ENCODE peak calls at places on chromosomes 1 and 21, in six cellular contexts. A is H9, M is MM.1S, S is IMR-90, V is HepG2, G is SK-N-SH. K is an unnamed sample. For H4K20me1, the result is how much of the 10 kb centered on the place peaks cover.

GRCh38 chr1:199173356-199173755 is 534.5 kb downstream of the PTPRC start:
- DNase-seq in G (no peak), A (no peak), S (peak), V (no peak), M (peak), K (no peak)

GRCh38 chr1:23558140-23558871 is 995 bp downstream of the ID3 start:
- DNase-seq in V (peak), G (peak), S (peak), M (peak), A (peak), K (peak)

GRCh38 chr1:151811181-151811580 is 6.0 kb upstream of the LINGO4 start:
- DNase-seq in M (no peak), G (peak), A (no peak), V (no peak), S (peak), K (no peak)

GRCh38 chr1:207619833-207620572 is 24.9 kb upstream of the CR1L start:
- DNase-seq in M (peak), V (peak), S (peak), G (peak), A (no peak), K (peak)

GRCh38 chr21:42321845-42322244 is 6.6 kb upstream of the TFF3 start:
- DNase-seq in M (no peak), S (no peak), G (no peak), A (no peak), V (no peak), K (no peak)

GRCh38 chr21:35927262-35927661 is 133.1 kb downstream of the SETD4 start:
- DNase-seq in G (no peak), S (no peak), A (no peak), M (no peak), V (no peak), K (no peak)

GRCh38 chr1:93640656-93641440 is 40.8 kb downstream of the BCAR3 start:
- DNase-seq in V (no peak), G (no peak), S (no peak), M (no peak), A (no peak), K (peak)

GRCh38 chr21:42622284-42622683 is 31.1 kb upstream of the PDE9A start:
- DNase-seq in V (no peak), M (no peak), A (no peak), G (no peak), S (no peak), K (no peak)

GRCh38 chr1:234978397-234979291 is 150.0 kb downstream of the TOMM20 start:
- DNase-seq in S (peak), V (peak), M (peak), A (no peak), G (peak), K (no peak)

GRCh38 chr1:61472876-61473275 is 252.1 kb downstream of the TM2D1 start:
- DNase-seq in S (no peak), A (no peak), V (no peak), M (no peak), G (no peak), K (no peak)

GRCh38 chr21:45420623-45421041 is 15.7 kb downstream of the COL18A1 start:
- DNase-seq in V (no peak), A (no peak), M (no peak), G (peak), S (no peak), K (no peak)

GRCh38 chr1:97277891-97278662 is 556.5 kb downstream of the PTBP2 start:
- DNase-seq in A (no peak), S (peak), M (no peak), V (no peak), G (no peak), K (no peak)

GRCh38 chr1:206685256-206685748 is 597 bp downstream of the MAPKAPK2 start:
- DNase-seq in G (peak), V (no peak), S (peak), M (peak), A (no peak), K (peak)

GRCh38 chr1:229975047-229975446 is 92.0 kb upstream of the GALNT2 start:
- DNase-seq in V (no peak), A (no peak), M (no peak), G (no peak), S (no peak), K (no peak)

GRCh38 chr1:13930151-13930550 is 230.2 kb downstream of the PRDM2 start:
- DNase-seq in S (no peak), V (peak), A (peak), G (peak), M (peak), K (peak)

GRCh38 chr1:46645815-46646214 is 22.3 kb downstream of the ATPAF1 start:
- DNase-seq in M (no peak), A (no peak), V (no peak), S (no peak), G (no peak), K (no peak)

GRCh38 chr21:45253180-45253579 is 34.5 kb downstream of the POFUT2 start:
- DNase-seq in A (peak), S (peak), M (no peak), G (no peak), V (no peak), K (no peak)

GRCh38 chr21:33289199-33289819 is 23.1 kb downstream of the IL10RB start:
- DNase-seq in V (no peak), A (no peak), S (peak), G (no peak), M (no peak), K (no peak)

GRCh38 chr1:116940809-116941640 is 31.3 kb downstream of the PTGFRN start:
- DNase-seq in G (peak), M (no peak), S (no peak), V (no peak), A (no peak), K (peak)

GRCh38 chr21:45284456-45284741 is 3.3 kb downstream of the POFUT2 start:
- DNase-seq in V (no peak), A (no peak), S (no peak), M (no peak), G (no peak), K (no peak)

GRCh38 chr1:17596651-17597509 is 57.4 kb downstream of the ARHGEF10L start:
- DNase-seq in S (no peak), G (peak), V (no peak), M (no peak), A (no peak), K (no peak)

GRCh38 chr1:164559342-164560070 is 522 bp downstream of the PBX1 start:
- DNase-seq in V (peak), A (peak), G (peak), M (peak), S (no peak), K (peak)

GRCh38 chr1:234231061-234231892 is 142.0 kb upstream of the COA6 start:
- DNase-seq in G (no peak), M (no peak), S (no peak), A (peak), V (no peak), K (peak)

GRCh38 chr1:15151871-15152270 is 1.7 kb upstream of the TMEM51 start:
- DNase-seq in V (no peak), A (no peak), G (peak), S (no peak), M (no peak), K (no peak)

GRCh38 chr1:85244271-85245053 is 15.0 kb downstream of the C1orf52 start:
- DNase-seq in G (peak), A (no peak), V (no peak), S (peak), M (no peak), K (no peak)

GRCh38 chr1:74733616-74734484 is 898 bp downstream of the TYW3 start:
- DNase-seq in S (peak), A (no peak), G (peak), M (peak), V (peak), K (peak)

GRCh38 chr1:230977781-230978490 is 725 bp downstream of the TTC13 start:
- DNase-seq in M (peak), V (peak), A (peak), G (no peak), S (peak), K (peak)

GRCh38 chr1:29167904-29168303 is 13.8 kb downstream of the SRSF4 start:
- DNase-seq in A (no peak), V (no peak), G (no peak), S (no peak), M (no peak), K (no peak)

GRCh38 chr1:29171521-29171920 is 10.2 kb downstream of the SRSF4 start:
- DNase-seq in M (no peak), S (no peak), G (no peak), V (no peak), A (no peak), K (no peak)

GRCh38 chr1:29171089-29171488 is 10.6 kb downstream of the SRSF4 start:
- DNase-seq in G (no peak), M (no peak), S (no peak), V (no peak), A (no peak), K (no peak)

GRCh38 chr1:29176567-29176966 is 5.1 kb downstream of the SRSF4 start:
- DNase-seq in V (no peak), M (no peak), A (peak), G (no peak), S (no peak), K (no peak)

GRCh38 chr1:29172415-29172814 is 9.3 kb downstream of the SRSF4 start:
- DNase-seq in V (no peak), G (no peak), M (no peak), A (no peak), S (no peak), K (no peak)
- H4K20me1 ChIP-seq in V (half or more), G (half or more), M (half or more), A (under half), S (half or more), K (under half)

GRCh38 chr1:119631086-119631432 is 17.0 kb downstream of the ZNF697 start:
- DNase-seq in G (no peak), V (no peak), S (no peak), M (no peak), A (no peak), K (no peak)

GRCh38 chr1:119631433-119632102 is 16.5 kb downstream of the ZNF697 start:
- DNase-seq in M (no peak), G (peak), V (peak), S (peak), A (peak), K (peak)

GRCh38 chr1:119633575-119634325 is 14.3 kb downstream of the ZNF697 start:
- DNase-seq in S (no peak), A (no peak), M (no peak), G (no peak), V (no peak), K (no peak)

GRCh38 chr1:119632103-119632490 is 16.0 kb downstream of the ZNF697 start:
- DNase-seq in M (no peak), A (no peak), S (no peak), V (no peak), G (no peak), K (no peak)

GRCh38 chr1:119632836-119633235 is 15.2 kb downstream of the ZNF697 start:
- DNase-seq in A (no peak), G (no peak), S (no peak), M (no peak), V (no peak), K (no peak)
- H4K20me1 ChIP-seq in A (under half), G (half or more), S (half or more), M (under half), V (under half), K (half or more)

GRCh38 chr1:19398309-19398760 is 86.2 kb downstream of the SLC66A1 start:
- DNase-seq in M (no peak), V (no peak), A (no peak), G (no peak), S (peak), K (no peak)

GRCh38 chr1:19393051-19393450 is 80.9 kb downstream of the SLC66A1 start:
- DNase-seq in V (no peak), M (no peak), S (no peak), A (no peak), G (no peak), K (no peak)

GRCh38 chr1:19396280-19396679 is 84.2 kb downstream of the SLC66A1 start:
- DNase-seq in G (no peak), V (no peak), M (no peak), A (no peak), S (no peak), K (no peak)

GRCh38 chr1:19397217-19397945 is 85.3 kb downstream of the SLC66A1 start:
- DNase-seq in M (no peak), S (no peak), V (no peak), G (no peak), A (no peak), K (no peak)

DNA sequence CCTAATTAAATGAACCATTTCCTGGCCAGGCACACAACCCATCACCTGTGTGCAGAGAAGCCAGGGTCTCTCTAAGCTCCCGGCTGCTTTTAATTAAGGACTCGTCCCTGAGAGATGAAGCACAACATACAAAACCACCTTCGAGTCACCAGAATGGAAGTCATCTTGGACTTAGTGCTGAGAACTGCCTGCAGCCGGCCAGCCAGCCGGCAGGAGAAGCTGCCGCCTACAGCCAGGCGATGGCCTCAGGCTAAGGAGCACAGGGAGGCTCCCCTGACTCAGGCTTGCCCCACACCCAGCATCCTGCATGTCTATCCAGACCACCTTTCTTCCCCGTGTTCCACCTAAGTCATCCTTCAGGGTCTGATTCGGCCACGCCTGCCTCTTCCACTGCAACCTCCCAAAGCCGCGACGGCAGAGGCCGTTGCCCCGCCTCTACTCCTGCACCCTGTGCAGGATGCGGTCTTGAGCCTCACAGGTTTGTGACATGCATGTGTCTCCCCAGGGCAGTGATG is 83.6 kb downstream of the SLC66A1 start:
- DNase-seq in V (no peak), G (peak), A (peak), S (peak), M (no peak), K (no peak)
- H4K20me1 ChIP-seq in V (under half), G (half or more), A (under half), S (half or more), M (under half), K (half or more)

GRCh38 chr1:109566982-109567381 is 18.6 kb downstream of the GNAI3 start:
- DNase-seq in G (no peak), S (no peak), A (no peak), V (no peak), M (no peak), K (no peak)
- H4K20me1 ChIP-seq in G (half or more), S (half or more), A (under half), V (under half), M (under half), K (under half)